ENCODE peak calls at places on chromosomes 1 and 21, in nine cellular contexts. P is Panc1, G is pancreas, V is A549, I is uterus, D is tibial artery, R is GM23338, F is fibroblast of lung, H is Peyer's patch. J is an unnamed sample.

GRCh38 chr1:152169356-152170025 is 10.5 kb upstream of the RPTN start:
- DNase-seq in P (no peak), G (no peak), V (no peak), I (no peak), D (no peak), R (no peak), F (no peak), H (no peak), J (no peak)

GRCh38 chr1:12015001-12015491 is 4.3 kb upstream of the MIIP start:
- DNase-seq in P (no peak), G (no peak), V (no peak), I (no peak), D (no peak), R (no peak), F (no peak), H (no peak), J (no peak)

GRCh38 chr1:156368889-156369684 is at the start of gene RHBG:
- DNase-seq in P (no peak), G (peak; percentile 80), V (no peak), I (no peak), D (no peak), R (peak; percentile 93), F (peak; percentile 6), H (peak; percentile 73), J (no peak)

GRCh38 chr1:25666437-25666836 is 49.8 kb downstream of the MAN1C1 start:
- DNase-seq in P (no peak), G (no peak), V (no peak), I (no peak), D (no peak), R (no peak), F (no peak), H (no peak), J (no peak)

GRCh38 chr1:93666613-93667384 is 14.8 kb downstream of the BCAR3 start:
- DNase-seq in P (no peak), G (no peak), V (peak; percentile 45), I (no peak), D (no peak), R (peak; percentile 80), F (peak; percentile 56), H (no peak), J (no peak)

GRCh38 chr1:145956776-145957442 is 908 bp downstream of the LIX1L start:
- DNase-seq in P (no peak), G (no peak), V (no peak), I (peak; percentile 66), D (peak; percentile 75), R (no peak), F (peak; percentile 65), H (peak; percentile 45), J (no peak)

GRCh38 chr1:150132372-150132771 is 17.3 kb upstream of the PLEKHO1 start:
- DNase-seq in P (no peak), G (no peak), V (no peak), I (no peak), D (no peak), R (no peak), F (no peak), H (no peak), J (no peak)

GRCh38 chr1:55584521-55585401 is 369.6 kb upstream of the USP24 start:
- DNase-seq in P (no peak), G (no peak), V (peak; percentile 18), I (peak; percentile 61), D (no peak), R (peak; percentile 23), F (peak; percentile 78), H (no peak), J (no peak)

GRCh38 chr1:115115521-115116161 is 26.3 kb upstream of the TSPAN2 start:
- DNase-seq in P (no peak), G (no peak), V (no peak), I (no peak), D (no peak), R (no peak), F (no peak), H (no peak), J (no peak)

GRCh38 chr1:3494321-3495308 is 40.1 kb downstream of the ARHGEF16 start:
- DNase-seq in P (no peak), G (no peak), V (no peak), I (no peak), D (no peak), R (no peak), F (no peak), H (no peak), J (no peak)

GRCh38 chr1:32421775-32422174 is 27.5 kb upstream of the BSDC1 start:
- DNase-seq in P (no peak), G (no peak), V (no peak), I (no peak), D (no peak), R (no peak), F (no peak), H (no peak), J (no peak)

GRCh38 chr1:37306461-37306860 is 167.9 kb upstream of the ZC3H12A start:
- DNase-seq in P (no peak), G (no peak), V (no peak), I (peak; percentile 17), D (no peak), R (no peak), F (no peak), H (no peak), J (no peak)

GRCh38 chr1:52552236-52552504 is 722 bp downstream of the TUT4 start:
- DNase-seq in P (no peak), G (peak; percentile 25), V (peak; percentile 53), I (peak; percentile 27), D (no peak), R (peak; percentile 51), F (peak; percentile 74), H (peak; percentile 86), J (no peak)

GRCh38 chr1:215482079-215482478 is 85.0 kb upstream of the KCTD3 start:
- DNase-seq in P (no peak), G (no peak), V (no peak), I (no peak), D (no peak), R (no peak), F (no peak), H (no peak), J (no peak)

GRCh38 chr1:156911587-156912298 is 8.7 kb upstream of the LRRC71 start:
- DNase-seq in P (no peak), G (no peak), V (no peak), I (no peak), D (no peak), R (no peak), F (no peak), H (no peak), J (no peak)

GRCh38 chr1:78427506-78427905 is 63.3 kb upstream of the PTGFR start:
- DNase-seq in P (no peak), G (no peak), V (no peak), I (no peak), D (no peak), R (no peak), F (peak; percentile 19), H (no peak), J (no peak)

DNA sequence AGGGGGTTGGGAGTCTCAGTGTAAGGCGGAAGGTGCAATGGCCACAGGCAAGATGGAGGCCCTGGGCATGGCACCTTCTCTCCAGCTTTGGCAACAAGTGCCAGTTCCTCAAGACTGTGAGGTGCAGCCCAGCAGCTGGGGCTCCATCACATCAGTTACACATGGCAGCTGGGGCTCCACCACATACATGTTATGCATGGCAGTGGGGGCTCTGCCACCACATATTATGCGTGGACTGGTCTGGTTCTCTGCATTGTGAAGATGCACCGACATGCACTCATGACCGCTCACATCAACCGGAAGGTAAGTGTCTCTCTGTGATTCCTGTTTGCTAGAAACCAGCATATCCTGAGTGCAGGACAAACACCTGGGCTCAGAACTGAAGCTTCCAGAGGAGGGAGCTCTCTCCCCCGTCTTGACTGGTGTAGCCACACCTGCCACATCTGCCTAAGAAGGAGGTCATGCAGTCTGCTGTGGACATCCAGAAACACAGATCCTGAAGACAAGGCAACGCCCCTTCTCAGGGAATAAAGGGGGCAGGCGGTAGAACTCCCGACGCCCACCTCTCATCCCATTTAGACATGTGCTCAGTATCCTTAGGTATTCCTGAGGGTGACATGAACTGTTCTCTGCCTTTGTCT is 104.1 kb upstream of the TMPRSS2 start:
- DNase-seq in P (peak; percentile 47), G (no peak), V (peak; percentile 67), I (no peak), D (no peak), R (peak; percentile 73), F (no peak), H (peak; percentile 75), J (no peak)
- TF ChIP-seq CTCF in P (no peak), G (no peak), V (no peak), I (no peak), D (no peak), R (no peak), F (no peak), H (peak; percentile 69), J (no peak)

GRCh38 chr21:41479686-41480085 is 28.3 kb downstream of the TMPRSS2 start:
- DNase-seq in P (no peak), G (no peak), V (no peak), I (no peak), D (no peak), R (peak; percentile 21), F (no peak), H (no peak), J (no peak)
- H3K27ac ChIP-seq in P (no peak overlapping the region), G (peak overlapping the region; percentile 28), V (no peak overlapping the region), I (no peak overlapping the region), D (no peak overlapping the region), R (no peak overlapping the region), F (no peak overlapping the region), H (no peak overlapping the region), J (no peak overlapping the region)

DNA sequence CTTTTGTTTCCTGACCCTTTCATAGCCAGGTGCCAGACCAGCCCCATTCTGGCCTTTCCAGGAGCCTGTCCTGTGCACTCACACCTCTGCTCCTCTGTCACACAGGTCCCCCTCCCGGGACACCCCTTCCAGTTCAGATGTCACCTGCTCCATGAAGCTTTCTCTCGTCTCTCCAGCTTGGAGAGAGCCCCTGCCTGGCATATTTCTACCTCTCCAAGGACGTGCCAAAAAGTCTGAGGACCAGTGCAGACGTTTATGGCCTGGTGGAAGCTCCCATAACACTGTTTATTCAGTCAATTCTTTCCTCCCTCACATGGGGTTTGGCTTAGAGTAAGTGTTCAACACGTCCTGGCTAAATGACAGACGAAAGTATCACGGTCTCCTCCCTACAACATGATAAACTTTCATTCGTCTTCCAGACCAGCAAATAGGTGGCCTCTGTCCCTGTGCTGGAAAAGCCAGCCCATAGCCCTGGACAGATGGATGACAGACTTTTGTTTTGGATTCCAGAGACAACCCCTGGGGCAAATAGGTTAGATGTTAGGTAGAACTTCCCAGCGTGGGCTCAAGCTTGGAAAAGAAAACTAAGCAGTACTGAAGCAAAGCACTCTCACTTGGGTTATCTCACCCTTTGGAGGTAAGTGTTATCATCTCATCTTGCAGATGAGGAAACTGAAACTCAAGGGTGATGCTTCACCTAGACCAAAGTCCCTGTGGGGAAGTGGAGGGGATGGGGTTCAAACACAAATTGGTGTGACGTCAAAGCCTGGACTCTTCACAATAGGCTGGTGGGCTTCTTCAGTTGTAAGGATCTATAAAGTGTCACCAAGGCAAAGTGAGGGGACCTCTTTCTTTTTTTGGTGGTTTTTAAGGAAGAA is 52.9 kb upstream of the ECE1 start:
- DNase-seq in P (no peak), G (no peak), V (no peak), I (no peak), D (no peak), R (no peak), F (no peak), H (no peak), J (no peak)
- H3K4me3 ChIP-seq in P (peak overlapping the region; percentile 84), G (peak overlapping the region; percentile 89), V (no peak overlapping the region), I (peak overlapping the region; percentile 46), D (peak overlapping the region; percentile 88), R (no peak overlapping the region), F (peak overlapping the region; percentile 63), H (peak overlapping the region; percentile 87), J (peak overlapping the region; percentile 77)

DNA sequence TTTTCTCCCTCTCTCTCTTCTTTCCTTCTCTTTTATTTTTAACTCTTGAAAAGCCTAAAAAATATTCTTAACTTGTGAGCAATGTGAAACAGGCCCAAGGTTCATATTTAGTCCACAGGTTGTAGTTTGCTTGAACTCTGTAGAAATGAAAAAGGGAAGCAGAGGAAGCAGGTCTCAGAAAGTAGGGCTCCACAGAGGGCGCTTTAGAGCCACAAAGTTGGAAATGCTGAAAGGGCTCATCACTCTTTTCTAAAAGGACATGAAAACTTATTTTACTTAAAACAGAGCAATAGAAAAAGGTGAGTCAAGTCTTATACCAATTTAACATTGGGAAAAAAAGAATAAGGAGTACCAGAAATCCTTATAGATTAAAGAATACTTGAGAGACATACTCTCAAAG is 247.0 kb downstream of the USP25 start:
- DNase-seq in P (no peak), G (no peak), V (peak; percentile 1), I (no peak), D (no peak), R (peak; percentile 46), F (peak; percentile 6), H (no peak), J (no peak)
- TF ChIP-seq CTCF in P (peak; percentile 20), G (no peak), V (peak; percentile 21), I (peak; percentile 20), D (no peak), R (peak; percentile 69), F (peak; percentile 27), H (no peak), J (no peak)

J was measured in dorsolateral prefrontal cortex.